ENCODE peak calls at places on chromosomes 3 and 15, in eight cellular contexts. Q, P, N, U, X, F, M and D are unnamed samples.

GRCh38 chr3:45786801-45787495 is 9.4 kb downstream of the SLC6A20 start:
- DNase-seq in Q (no peak), P (no peak), N (no peak), U (no peak), X (no peak), F (no peak), M (no peak), D (no peak)

GRCh38 chr15:78035319-78035718 is 42.2 kb downstream of the TBC1D2B start:
- DNase-seq in Q (no peak), P (no peak), N (no peak), U (no peak), X (no peak), F (no peak), M (no peak), D (no peak)

GRCh38 chr3:192128922-192129321 is 598.4 kb downstream of the FGF12 start:
- DNase-seq in Q (peak), P (no peak), N (no peak), U (no peak), X (no peak), F (no peak), M (no peak), D (no peak)

GRCh38 chr3:59093521-59093920 is 43.7 kb upstream of the CFAP20DC start:
- DNase-seq in Q (no peak), P (no peak), N (no peak), U (no peak), X (no peak), F (no peak), M (no peak), D (no peak)

GRCh38 chr15:81225161-81225671 is 28.5 kb downstream of the IL16 start:
- DNase-seq in Q (no peak), P (no peak), N (no peak), U (no peak), X (no peak), F (no peak), M (no peak), D (peak)

GRCh38 chr3:17356581-17356980 is 385.9 kb downstream of the TBC1D5 start:
- DNase-seq in Q (no peak), P (no peak), N (no peak), U (no peak), X (no peak), F (no peak), M (no peak), D (peak)

GRCh38 chr15:90142216-90143175 is 40.2 kb upstream of the IDH2 start:
- DNase-seq in Q (no peak), P (no peak), N (peak), U (no peak), X (no peak), F (no peak), M (no peak), D (no peak)

GRCh38 chr3:161263057-161263456 is 41.9 kb downstream of the NMD3 start:
- DNase-seq in Q (no peak), P (peak), N (no peak), U (no peak), X (no peak), F (no peak), M (no peak), D (peak)

GRCh38 chr3:44065741-44066140 is 175.9 kb upstream of the TOPAZ1 start:
- DNase-seq in Q (no peak), P (no peak), N (no peak), U (no peak), X (no peak), F (no peak), M (no peak), D (peak)

GRCh38 chr3:53675942-53676341 is 170.3 kb downstream of the CHDH start:
- DNase-seq in Q (no peak), P (no peak), N (no peak), U (no peak), X (no peak), F (no peak), M (no peak), D (no peak)

GRCh38 chr3:141797819-141798405 is 34.7 kb downstream of the GRK7 start:
- DNase-seq in Q (no peak), P (no peak), N (no peak), U (no peak), X (no peak), F (no peak), M (no peak), D (no peak)

GRCh38 chr3:142106536-142106935 is 42.8 kb downstream of the TFDP2 start:
- DNase-seq in Q (no peak), P (no peak), N (no peak), U (no peak), X (no peak), F (no peak), M (no peak), D (no peak)

GRCh38 chr15:59995568-59996349 is 8.4 kb upstream of the FOXB1 start:
- DNase-seq in Q (no peak), P (no peak), N (no peak), U (no peak), X (no peak), F (no peak), M (no peak), D (no peak)

GRCh38 chr3:154356009-154356408 is 31.7 kb upstream of the DHX36 start:
- DNase-seq in Q (peak), P (peak), N (no peak), U (no peak), X (no peak), F (peak), M (no peak), D (no peak)

GRCh38 chr3:143134446-143134845 is 14.9 kb downstream of the CHST2 start:
- DNase-seq in Q (no peak), P (no peak), N (no peak), U (no peak), X (no peak), F (no peak), M (no peak), D (no peak)

GRCh38 chr3:57434041-57434440 is 110.1 kb downstream of the DNAH12 start:
- DNase-seq in Q (peak), P (peak), N (no peak), U (no peak), X (no peak), F (peak), M (no peak), D (peak)

GRCh38 chr3:147424325-147424910 is 15.3 kb downstream of the ZIC1 start:
- DNase-seq in Q (no peak), P (no peak), N (no peak), U (no peak), X (no peak), F (no peak), M (no peak), D (no peak)